ENCODE peak calls at places on chromosome 12, in four cellular contexts. M is GM12865, K is stomach, X is AG04450. H is an unnamed sample.

GRCh38 chr12:104529130-104529874 is 72.6 kb downstream of the CHST11 start:
- DNase-seq in M (no peak), K (no peak), X (no peak), H (no peak)

GRCh38 chr12:18267427-18267826 is 6.1 kb downstream of the PIK3C2G start:
- DNase-seq in M (no peak), K (no peak), X (no peak), H (no peak)

GRCh38 chr12:131803995-131804521 is 24.1 kb upstream of the MMP17 start:
- DNase-seq in M (no peak), K (no peak), X (peak), H (no peak)

GRCh38 chr12:123916729-123917128 is 55.9 kb downstream of the CCDC92 start:
- DNase-seq in M (no peak), K (no peak), X (no peak), H (no peak)

GRCh38 chr12:42969357-42969756 is 379.8 kb upstream of the PRICKLE1 start:
- DNase-seq in M (no peak), K (no peak), X (no peak), H (no peak)

GRCh38 chr12:107351716-107352115 is 258.4 kb upstream of the CRY1 start:
- DNase-seq in M (no peak), K (no peak), X (no peak), H (no peak)

GRCh38 chr12:120870415-120870814 is 33.7 kb downstream of the SPPL3 start:
- DNase-seq in M (no peak), K (no peak), X (no peak), H (no peak)

GRCh38 chr12:125518074-125518473 is 452.8 kb downstream of the AACS start:
- DNase-seq in M (no peak), K (no peak), X (no peak), H (no peak)

GRCh38 chr12:115609356-115609755 is 668.1 kb downstream of the MED13L start:
- DNase-seq in M (no peak), K (no peak), X (no peak), H (no peak)

GRCh38 chr12:6696690-6697583 is 3.7 kb downstream of the PIANP start:
- DNase-seq in M (peak), K (no peak), X (no peak), H (no peak)

GRCh38 chr12:120692524-120693033 is 5.6 kb downstream of the MLEC start:
- DNase-seq in M (no peak), K (peak), X (no peak), H (no peak)

GRCh38 chr12:118315821-118316220 is 56.9 kb downstream of the TAOK3 start:
- DNase-seq in M (no peak), K (no peak), X (no peak), H (no peak)

GRCh38 chr12:120236124-120236398 is 29.5 kb downstream of the PXN start:
- DNase-seq in M (no peak), K (no peak), X (no peak), H (no peak)

GRCh38 chr12:62621239-62621638 is 154.6 kb downstream of the MON2 start:
- DNase-seq in M (no peak), K (no peak), X (no peak), H (no peak)

GRCh38 chr12:52238206-52238840 is 5.3 kb downstream of the KRT7 start:
- DNase-seq in M (no peak), K (no peak), X (no peak), H (no peak)

GRCh38 chr12:68175566-68176033 is 16.1 kb upstream of the IFNG start:
- DNase-seq in M (peak), K (no peak), X (no peak), H (no peak)

GRCh38 chr12:50825372-50825838 is 17.3 kb upstream of the TMPRSS12 start:
- DNase-seq in M (peak), K (no peak), X (peak), H (peak)

GRCh38 chr12:2944401-2945047 is 14.7 kb upstream of the TEAD4 start:
- DNase-seq in M (peak), K (peak), X (no peak), H (no peak)

GRCh38 chr12:123387508-123388217 is 3.7 kb downstream of the KMT5A start:
- DNase-seq in M (peak), K (no peak), X (no peak), H (no peak)

GRCh38 chr12:11998944-11999315 is 71.8 kb upstream of the BCL2L14 start:
- DNase-seq in M (no peak), K (no peak), X (no peak), H (no peak)

GRCh38 chr12:52213541-52214420 is 19.3 kb upstream of the KRT7 start:
- DNase-seq in M (peak), K (peak), X (peak), H (no peak)

GRCh38 chr12:106178582-106178981 is 39.8 kb upstream of the NUAK1 start:
- DNase-seq in M (no peak), K (no peak), X (no peak), H (no peak)

GRCh38 chr12:11559941-11560340 is 89.5 kb upstream of the ETV6 start:
- DNase-seq in M (no peak), K (no peak), X (no peak), H (no peak)

GRCh38 chr12:78120866-78121590 is 290.3 kb downstream of the NAV3 start:
- DNase-seq in M (peak), K (no peak), X (no peak), H (no peak)

GRCh38 chr12:32027684-32028355 is 68.6 kb downstream of the RESF1 start:
- DNase-seq in M (no peak), K (no peak), X (no peak), H (no peak)

GRCh38 chr12:54734196-54734950 is 86.2 kb upstream of the DCD start:
- DNase-seq in M (no peak), K (peak), X (no peak), H (no peak)

GRCh38 chr12:61367281-61367785 is 892.9 kb upstream of the USP15 start:
- DNase-seq in M (no peak), K (no peak), X (no peak), H (no peak)

GRCh38 chr12:49969027-49969426 is 3.7 kb upstream of the AQP6 start:
- DNase-seq in M (no peak), K (no peak), X (no peak), H (no peak)

GRCh38 chr12:16062611-16063010 is 151.5 kb downstream of the DERA start:
- DNase-seq in M (no peak), K (no peak), X (no peak), H (no peak)

GRCh38 chr12:13428538-13429265 is 232.2 kb downstream of the EMP1 start:
- DNase-seq in M (no peak), K (no peak), X (no peak), H (no peak)

GRCh38 chr12:14913381-14913781 is 25.0 kb downstream of the ERP27 start:
- DNase-seq in M (no peak), K (peak), X (no peak), H (no peak)

GRCh38 chr12:130478786-130479185 is 141.1 kb downstream of the PIWIL1 start:
- DNase-seq in M (no peak), K (no peak), X (no peak), H (no peak)

DNA sequence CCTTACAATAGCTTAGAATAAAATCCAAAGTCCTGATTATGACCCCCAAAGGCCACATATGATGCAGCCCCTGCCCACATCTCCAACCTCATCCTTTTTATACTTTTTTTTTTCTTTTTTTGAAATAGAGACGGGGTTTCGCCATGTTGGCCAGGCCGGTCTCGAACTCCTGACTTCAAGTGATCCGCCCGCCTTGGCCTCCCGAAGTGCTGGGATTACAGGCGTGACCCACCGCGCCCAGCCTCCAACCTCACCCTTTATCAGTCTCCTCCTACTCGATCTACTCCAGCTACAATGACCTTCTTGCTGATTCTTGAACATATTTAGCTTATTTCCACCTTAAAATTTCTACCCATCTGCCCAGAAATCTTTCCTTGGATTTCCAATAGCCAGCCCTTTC is 1.2 kb upstream of the MAPKAPK5 start:
- DNase-seq in M (no peak), K (no peak), X (no peak), H (no peak)
- H3K4me3 ChIP-seq in M (peak), K (peak), X (peak), H (peak)

GRCh38 chr12:92703777-92704176 is 988 bp downstream of the PLEKHG7 start:
- DNase-seq in M (no peak), K (no peak), X (no peak), H (no peak)
- H3K4me3 ChIP-seq in M (peak), K (no peak), X (no peak), H (no peak)

DNA sequence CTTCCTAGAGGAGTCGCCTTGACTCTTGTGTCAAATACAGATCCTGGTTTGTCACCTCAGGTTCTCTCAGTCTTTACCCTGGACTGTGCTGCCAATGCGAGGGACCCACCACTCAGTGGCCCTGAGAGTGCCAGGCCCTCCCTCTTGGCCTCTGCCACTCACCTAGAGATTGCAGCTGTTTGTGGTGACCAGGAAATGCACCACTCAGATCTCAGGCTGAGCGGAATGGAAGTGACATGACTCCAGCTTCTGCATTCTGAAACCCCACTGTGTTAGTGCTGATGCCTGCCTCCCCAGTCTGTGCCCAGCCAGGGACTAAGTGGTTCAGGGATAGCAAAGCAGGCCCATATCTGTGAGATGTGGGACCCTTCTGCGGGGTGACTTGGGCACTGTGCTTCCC is 27.8 kb upstream of the NEDD1 start:
- DNase-seq in M (no peak), K (no peak), X (no peak), H (no peak)
- H3K4me3 ChIP-seq in M (no peak), K (no peak), X (no peak), H (no peak)

GRCh38 chr12:110100315-110100970 is 23.7 kb upstream of the IFT81 start:
- DNase-seq in M (peak), K (peak), X (peak), H (peak)
- H3K4me3 ChIP-seq in M (peak), K (no peak), X (no peak), H (no peak)